ENCODE peak calls at places on chromosomes 13 and 19, in five cellular contexts. W is left ventricle myocardium superior; C is GM10248; U is fibroblast of the conjunctiva; F is stimulated activated naive CD8-positive, alpha-beta T cell treated with anti-CD3 and anti-CD28 coated beads, Interleukin-15, amount 100 ng/mL, for 72 hours. I is an unnamed sample.

GRCh38 chr13:26727633-26728032 is 33.0 kb downstream of the GPR12 start:
- DNase-seq in W (no peak), F (no peak), U (no peak), C (no peak), I (no peak)

GRCh38 chr13:74442751-74443150 is 308.5 kb upstream of the KLF12 start:
- DNase-seq in W (no peak), U (no peak), F (no peak), C (no peak), I (no peak)

GRCh38 chr19:10643968-10644290 is 10.2 kb upstream of the ILF3 start:
- DNase-seq in C (no peak), U (no peak), F (no peak), W (no peak), I (no peak)

GRCh38 chr13:36430247-36431203 is 1.8 kb upstream of the CCNA1 start:
- DNase-seq in W (no peak), C (no peak), U (no peak), F (no peak), I (no peak)

GRCh38 chr13:50236898-50237318 is 221.7 kb downstream of the KCNRG start:
- DNase-seq in F (peak; percentile 70), C (peak; percentile 60), U (no peak), W (no peak), I (no peak)

GRCh38 chr19:34276614-34277013 is 22.3 kb downstream of the GARRE1 start:
- DNase-seq in U (no peak), C (no peak), F (no peak), W (no peak), I (no peak)

GRCh38 chr13:34349091-34349722 is 531.3 kb downstream of the RFC3 start:
- DNase-seq in W (peak; percentile 73), U (peak; percentile 84), F (no peak), C (no peak), I (peak; percentile 98)

GRCh38 chr19:56577719-56578602 is 10.7 kb downstream of the ZNF470 start:
- DNase-seq in F (no peak), C (no peak), U (no peak), W (no peak), I (no peak)

GRCh38 chr13:98751397-98752110 is 918 bp downstream of the SLC15A1 start:
- DNase-seq in W (no peak), F (no peak), U (no peak), C (no peak), I (no peak)

GRCh38 chr19:19540707-19541515 is 2.8 kb downstream of the CILP2 start:
- DNase-seq in F (peak; percentile 76), U (no peak), W (peak; percentile 57), C (peak; percentile 88), I (no peak)

GRCh38 chr19:32537626-32538025 is 43.4 kb upstream of the PDCD5 start:
- DNase-seq in C (no peak), U (no peak), F (no peak), W (no peak), I (no peak)

GRCh38 chr13:52195052-52195837 is 35.8 kb upstream of the NEK3 start:
- DNase-seq in C (peak; percentile 74), F (peak; percentile 76), W (peak; percentile 89), U (peak; percentile 70), I (no peak)

GRCh38 chr13:21079761-21080730 is 18.7 kb upstream of the LATS2 start:
- DNase-seq in F (no peak), C (no peak), W (no peak), U (no peak), I (peak; percentile 95)

GRCh38 chr13:50124536-50125305 is 109.5 kb downstream of the KCNRG start:
- DNase-seq in C (no peak), W (peak; percentile 97), U (peak; percentile 95), F (no peak), I (no peak)

GRCh38 chr13:48437381-48437780 is 24.5 kb upstream of the LPAR6 start:
- DNase-seq in F (no peak), C (no peak), U (peak; percentile 61), W (peak; percentile 78), I (no peak)

GRCh38 chr19:2365201-2365970 is 5.3 kb downstream of the TMPRSS9 start:
- DNase-seq in W (no peak), F (no peak), U (no peak), C (no peak), I (no peak)

GRCh38 chr19:34996978-34997640 is 3.0 kb upstream of the GRAMD1A start:
- DNase-seq in W (no peak), U (no peak), F (no peak), C (no peak), I (no peak)

GRCh38 chr13:92676246-92676645 is 550.4 kb upstream of the GPC6 start:
- DNase-seq in C (no peak), F (no peak), U (no peak), W (no peak), I (no peak)

GRCh38 chr13:106570354-106570822 is 2.5 kb upstream of the ARGLU1 start:
- DNase-seq in F (no peak), W (peak; percentile 78), U (no peak), C (no peak), I (no peak)

GRCh38 chr19:47699360-47699917 is 13.8 kb upstream of the EHD2 start:
- DNase-seq in U (no peak), W (peak; percentile 65), C (peak; percentile 84), F (peak; percentile 51), I (no peak)

GRCh38 chr13:48265217-48265815 is 32.3 kb downstream of the ITM2B start:
- DNase-seq in U (no peak), C (no peak), F (peak; percentile 42), W (no peak), I (no peak)